ENCODE peak calls at places on chromosomes 2 and 18, in seven cellular contexts. One of them, this sample, is unnamed.

GRCh38 chr2:237189799-237190198 is 104.1 kb downstream of the COPS8 start:
- DNase-seq in AG10803: no peak
- DNase-seq in stomach: no peak
- DNase-seq in H9: no peak
- DNase-seq in PC-3: no peak
- DNase-seq in epithelial cell of esophagus: no peak
- DNase-seq in fibroblast of lung: no peak
- DNase-seq in this sample: no peak

GRCh38 chr2:112754562-112754961 is 9.8 kb downstream of the CKAP2L start:
- DNase-seq in stomach: no peak
- DNase-seq in PC-3: no peak
- DNase-seq in epithelial cell of esophagus: peak
- DNase-seq in H9: no peak
- DNase-seq in AG10803: no peak
- DNase-seq in fibroblast of lung: no peak
- DNase-seq in this sample: no peak

GRCh38 chr2:115194623-115195022 is 752.2 kb downstream of the DPP10 start:
- DNase-seq in epithelial cell of esophagus: no peak
- DNase-seq in H9: no peak
- DNase-seq in fibroblast of lung: no peak
- DNase-seq in PC-3: peak
- DNase-seq in AG10803: no peak
- DNase-seq in stomach: no peak
- DNase-seq in this sample: no peak

GRCh38 chr2:231685349-231686191 is 22.8 kb upstream of the PTMA start:
- DNase-seq in AG10803: no peak
- DNase-seq in H9: peak
- DNase-seq in PC-3: no peak
- DNase-seq in fibroblast of lung: no peak
- DNase-seq in epithelial cell of esophagus: no peak
- DNase-seq in stomach: no peak
- DNase-seq in this sample: no peak

GRCh38 chr2:160533482-160533881 is 39.9 kb upstream of the RBMS1 start:
- DNase-seq in H9: no peak
- DNase-seq in AG10803: peak
- DNase-seq in fibroblast of lung: no peak
- DNase-seq in epithelial cell of esophagus: no peak
- DNase-seq in PC-3: no peak
- DNase-seq in stomach: no peak
- DNase-seq in this sample: peak

GRCh38 chr2:17626986-17627385 is 86.5 kb downstream of the VSNL1 start:
- DNase-seq in AG10803: no peak
- DNase-seq in stomach: no peak
- DNase-seq in PC-3: no peak
- DNase-seq in H9: no peak
- DNase-seq in fibroblast of lung: peak
- DNase-seq in epithelial cell of esophagus: no peak
- DNase-seq in this sample: no peak

GRCh38 chr2:241068136-241068941 is 33.7 kb downstream of the MTERF4 start:
- DNase-seq in epithelial cell of esophagus: no peak
- DNase-seq in stomach: no peak
- DNase-seq in PC-3: no peak
- DNase-seq in H9: no peak
- DNase-seq in AG10803: no peak
- DNase-seq in fibroblast of lung: no peak
- DNase-seq in this sample: no peak

GRCh38 chr2:135792401-135793152 is 44.4 kb downstream of the LCT start:
- DNase-seq in epithelial cell of esophagus: no peak
- DNase-seq in AG10803: no peak
- DNase-seq in fibroblast of lung: no peak
- DNase-seq in stomach: no peak
- DNase-seq in PC-3: no peak
- DNase-seq in H9: no peak
- DNase-seq in this sample: no peak

GRCh38 chr2:176188218-176188968 is at the start of gene HOXD1:
- DNase-seq in PC-3: peak
- DNase-seq in fibroblast of lung: peak
- DNase-seq in H9: peak
- DNase-seq in stomach: no peak
- DNase-seq in AG10803: peak
- DNase-seq in epithelial cell of esophagus: peak
- DNase-seq in this sample: no peak

GRCh38 chr18:31830686-31831085 is 70.0 kb upstream of the SLC25A52 start:
- DNase-seq in AG10803: no peak
- DNase-seq in H9: no peak
- DNase-seq in stomach: no peak
- DNase-seq in PC-3: no peak
- DNase-seq in epithelial cell of esophagus: no peak
- DNase-seq in fibroblast of lung: no peak
- DNase-seq in this sample: no peak

GRCh38 chr2:71721669-71722068 is 268.3 kb downstream of the DYSF start:
- DNase-seq in fibroblast of lung: no peak
- DNase-seq in epithelial cell of esophagus: no peak
- DNase-seq in stomach: no peak
- DNase-seq in H9: no peak
- DNase-seq in PC-3: no peak
- DNase-seq in AG10803: peak
- DNase-seq in this sample: no peak

GRCh38 chr2:54805255-54805654 is 81.8 kb downstream of the EML6 start:
- DNase-seq in AG10803: no peak
- DNase-seq in PC-3: no peak
- DNase-seq in stomach: no peak
- DNase-seq in H9: no peak
- DNase-seq in epithelial cell of esophagus: no peak
- DNase-seq in fibroblast of lung: no peak
- DNase-seq in this sample: no peak

GRCh38 chr2:197904446-197904845 is 100.1 kb downstream of the PLCL1 start:
- DNase-seq in stomach: no peak
- DNase-seq in fibroblast of lung: no peak
- DNase-seq in epithelial cell of esophagus: no peak
- DNase-seq in PC-3: no peak
- DNase-seq in AG10803: no peak
- DNase-seq in H9: no peak
- DNase-seq in this sample: no peak

GRCh38 chr2:101396352-101396717 is 9.0 kb upstream of the CREG2 start:
- DNase-seq in stomach: no peak
- DNase-seq in epithelial cell of esophagus: peak
- DNase-seq in PC-3: peak
- DNase-seq in H9: no peak
- DNase-seq in fibroblast of lung: peak
- DNase-seq in AG10803: peak
- DNase-seq in this sample: peak

GRCh38 chr18:63808125-63808524 is 32.9 kb downstream of the SERPINB7 start:
- DNase-seq in epithelial cell of esophagus: no peak
- DNase-seq in H9: no peak
- DNase-seq in fibroblast of lung: no peak
- DNase-seq in AG10803: no peak
- DNase-seq in PC-3: no peak
- DNase-seq in stomach: no peak
- DNase-seq in this sample: no peak

GRCh38 chr2:21812766-21813165 is 689.0 kb downstream of the TDRD15 start:
- DNase-seq in fibroblast of lung: no peak
- DNase-seq in epithelial cell of esophagus: no peak
- DNase-seq in PC-3: no peak
- DNase-seq in H9: no peak
- DNase-seq in stomach: no peak
- DNase-seq in AG10803: no peak
- DNase-seq in this sample: no peak

GRCh38 chr2:151952691-151953456 is 124.7 kb upstream of the ARL5A start:
- DNase-seq in stomach: no peak
- DNase-seq in PC-3: no peak
- DNase-seq in epithelial cell of esophagus: no peak
- DNase-seq in fibroblast of lung: no peak
- DNase-seq in AG10803: no peak
- DNase-seq in H9: no peak
- DNase-seq in this sample: no peak

GRCh38 chr2:65134158-65134557 is 4.3 kb upstream of the RAB1A start:
- DNase-seq in epithelial cell of esophagus: no peak
- DNase-seq in stomach: no peak
- DNase-seq in H9: no peak
- DNase-seq in fibroblast of lung: no peak
- DNase-seq in AG10803: no peak
- DNase-seq in PC-3: no peak
- DNase-seq in this sample: no peak

GRCh38 chr2:31254237-31255203 is 20.6 kb downstream of the EHD3 start:
- DNase-seq in stomach: no peak
- DNase-seq in PC-3: no peak
- DNase-seq in epithelial cell of esophagus: peak
- DNase-seq in AG10803: no peak
- DNase-seq in H9: no peak
- DNase-seq in fibroblast of lung: no peak
- DNase-seq in this sample: no peak

GRCh38 chr2:173427887-173428683 is 73.4 kb downstream of the CDCA7 start:
- DNase-seq in PC-3: peak
- DNase-seq in fibroblast of lung: peak
- DNase-seq in epithelial cell of esophagus: peak
- DNase-seq in stomach: peak
- DNase-seq in AG10803: peak
- DNase-seq in H9: no peak
- DNase-seq in this sample: no peak

GRCh38 chr2:236833501-236834186 is 252.0 kb upstream of the COPS8 start:
- DNase-seq in H9: no peak
- DNase-seq in AG10803: peak
- DNase-seq in PC-3: peak
- DNase-seq in stomach: no peak
- DNase-seq in epithelial cell of esophagus: peak
- DNase-seq in fibroblast of lung: peak
- DNase-seq in this sample: no peak

GRCh38 chr2:102301867-102302362 is 9.4 kb upstream of the IL1RL1 start:
- DNase-seq in H9: peak
- DNase-seq in PC-3: peak
- DNase-seq in stomach: no peak
- DNase-seq in epithelial cell of esophagus: peak
- DNase-seq in fibroblast of lung: no peak
- DNase-seq in AG10803: no peak
- DNase-seq in this sample: no peak

GRCh38 chr2:42721898-42722297 is 42.0 kb downstream of the OXER1 start:
- DNase-seq in PC-3: no peak
- DNase-seq in fibroblast of lung: no peak
- DNase-seq in AG10803: no peak
- DNase-seq in H9: no peak
- DNase-seq in stomach: no peak
- DNase-seq in epithelial cell of esophagus: no peak
- DNase-seq in this sample: no peak

DNA sequence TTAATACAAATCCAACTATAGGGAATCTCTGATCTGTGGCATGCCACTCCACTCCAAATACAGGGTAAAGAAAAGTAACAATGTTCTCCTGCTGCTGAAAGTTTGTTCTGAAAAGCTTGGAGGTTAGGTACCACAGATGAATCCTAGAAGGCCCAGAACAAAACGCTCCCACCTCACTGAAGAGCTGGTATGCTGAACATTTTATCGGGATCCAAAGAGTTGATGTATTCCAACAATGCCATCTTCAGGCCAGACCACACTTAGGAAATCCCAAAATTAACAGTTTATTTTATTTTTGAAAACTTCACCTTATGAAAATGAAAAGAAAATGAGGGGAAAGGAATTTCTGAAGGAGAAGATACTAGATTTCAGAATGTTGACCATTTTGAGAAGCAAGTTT is 145.1 kb upstream of the CDH19 start:
- DNase-seq in AG10803: no peak
- DNase-seq in fibroblast of lung: peak
- DNase-seq in H9: no peak
- DNase-seq in epithelial cell of esophagus: peak
- DNase-seq in PC-3: peak
- DNase-seq in stomach: no peak
- DNase-seq in this sample: no peak
- TF ChIP-seq CTCF in AG10803: no peak
- TF ChIP-seq CTCF in fibroblast of lung: no peak
- TF ChIP-seq CTCF in H9: peak
- TF ChIP-seq CTCF in epithelial cell of esophagus: peak
- TF ChIP-seq CTCF in PC-3: peak
- TF ChIP-seq CTCF in stomach: no peak
- TF ChIP-seq CTCF in this sample: no peak

DNA sequence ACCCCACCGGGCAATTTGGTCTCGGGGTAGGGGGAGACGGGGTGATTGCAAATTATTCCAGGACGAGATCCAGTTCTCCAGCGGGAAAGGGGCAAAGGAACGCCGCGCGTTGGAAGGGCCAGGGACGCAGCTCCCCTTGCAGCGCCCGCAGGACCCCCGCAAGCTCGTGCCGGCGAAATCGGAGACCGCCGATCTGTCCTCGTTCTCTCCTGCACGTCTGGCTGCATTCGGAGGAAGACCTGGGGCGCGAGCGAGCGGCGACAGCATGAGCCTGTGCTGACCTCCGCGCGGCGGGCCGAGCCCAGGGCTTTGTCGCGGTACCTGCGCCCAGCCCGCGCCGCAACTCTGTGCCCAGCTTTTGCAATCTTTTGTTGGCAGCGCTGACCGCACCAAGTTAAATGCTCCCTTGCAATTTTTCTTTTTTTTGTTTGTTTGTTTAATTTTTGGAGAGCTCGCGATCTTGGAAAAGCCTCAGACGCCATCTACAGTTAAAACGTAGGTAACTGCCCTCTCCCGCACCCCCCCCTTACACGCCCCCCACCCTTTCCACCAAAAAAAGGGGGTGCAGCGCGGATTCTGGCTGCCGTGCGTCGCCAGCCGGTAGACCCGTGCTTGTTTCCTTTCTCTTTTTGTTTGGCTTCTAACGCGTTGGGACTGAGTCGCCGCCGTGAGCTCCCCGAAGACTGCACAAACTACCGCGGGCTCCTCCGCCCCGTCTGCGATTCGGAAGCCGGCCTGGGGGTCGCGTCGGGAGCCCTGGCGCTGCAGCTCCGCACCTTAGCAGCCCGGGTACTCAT is 653 bp downstream of the TRIB2 start:
- DNase-seq in fibroblast of lung: peak
- DNase-seq in H9: peak
- DNase-seq in epithelial cell of esophagus: peak
- DNase-seq in PC-3: peak
- DNase-seq in AG10803: peak
- DNase-seq in stomach: peak
- DNase-seq in this sample: peak
- TF ChIP-seq CTCF in fibroblast of lung: peak
- TF ChIP-seq CTCF in H9: peak
- TF ChIP-seq CTCF in epithelial cell of esophagus: peak
- TF ChIP-seq CTCF in PC-3: peak
- TF ChIP-seq CTCF in AG10803: peak
- TF ChIP-seq CTCF in stomach: peak
- TF ChIP-seq CTCF in this sample: peak

DNA sequence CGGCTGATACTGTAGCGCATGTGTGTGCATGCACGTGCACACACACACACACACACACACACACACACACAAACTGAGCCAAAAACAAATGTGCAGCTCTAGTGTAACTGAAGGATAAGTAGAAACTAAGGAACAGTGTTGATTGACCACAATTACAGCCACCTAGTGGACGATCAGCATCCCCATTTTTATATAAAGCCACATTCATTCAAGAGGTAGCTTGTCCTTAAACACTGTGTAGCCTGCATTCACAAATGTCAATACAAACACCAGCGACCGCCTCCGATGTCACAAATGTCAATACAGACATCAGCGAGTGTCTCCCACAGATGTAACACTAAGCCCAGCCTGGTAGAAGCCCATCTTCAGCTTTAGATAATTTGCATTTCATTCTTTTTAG is 167.4 kb downstream of the PTGR3 start:
- DNase-seq in PC-3: peak
- DNase-seq in epithelial cell of esophagus: peak
- DNase-seq in fibroblast of lung: peak
- DNase-seq in H9: no peak
- DNase-seq in stomach: no peak
- DNase-seq in AG10803: peak
- DNase-seq in this sample: peak
- TF ChIP-seq CTCF in PC-3: peak
- TF ChIP-seq CTCF in epithelial cell of esophagus: peak
- TF ChIP-seq CTCF in fibroblast of lung: peak
- TF ChIP-seq CTCF in H9: peak
- TF ChIP-seq CTCF in stomach: no peak
- TF ChIP-seq CTCF in AG10803: peak
- TF ChIP-seq CTCF in this sample: peak

GRCh38 chr2:150485114-150485870 is 2.2 kb downstream of the RND3 start:
- DNase-seq in epithelial cell of esophagus: peak
- DNase-seq in AG10803: peak
- DNase-seq in PC-3: peak
- DNase-seq in fibroblast of lung: peak
- DNase-seq in stomach: peak
- DNase-seq in H9: peak
- DNase-seq in this sample: peak
- TF ChIP-seq CTCF in epithelial cell of esophagus: peak
- TF ChIP-seq CTCF in AG10803: peak
- TF ChIP-seq CTCF in PC-3: peak
- TF ChIP-seq CTCF in fibroblast of lung: no peak
- TF ChIP-seq CTCF in stomach: no peak
- TF ChIP-seq CTCF in H9: peak
- TF ChIP-seq CTCF in this sample: peak

This sample was measured in HFFc6.